ENCODE peak calls at places on chromosome 5, in nine cellular contexts. X, O, T, Y, M, C, N, F and D are unnamed samples.

GRCh38 chr5:72156921-72157320 is 49.6 kb downstream of the MAP1B start:
- DNase-seq in X (peak), O (no peak), T (no peak), Y (no peak), M (no peak), C (no peak), N (no peak), F (no peak), D (no peak)

GRCh38 chr5:51278458-51279049 is 104.7 kb upstream of the ISL1 start:
- DNase-seq in X (no peak), O (no peak), T (no peak), Y (no peak), M (no peak), C (no peak), N (no peak), F (no peak), D (no peak)

GRCh38 chr5:120150770-120151169 is 313.3 kb upstream of the PRR16 start:
- DNase-seq in X (no peak), O (no peak), T (no peak), Y (no peak), M (no peak), C (no peak), N (no peak), F (no peak), D (no peak)

GRCh38 chr5:531101-531748 is 7.0 kb upstream of the SLC9A3 start:
- DNase-seq in X (no peak), O (no peak), T (peak), Y (no peak), M (no peak), C (no peak), N (no peak), F (no peak), D (no peak)

GRCh38 chr5:67149933-67150523 is 46.6 kb downstream of the CD180 start:
- DNase-seq in X (peak), O (no peak), T (peak), Y (no peak), M (no peak), C (no peak), N (no peak), F (no peak), D (no peak)

GRCh38 chr5:35159370-35159742 is 70.9 kb downstream of the PRLR start:
- DNase-seq in X (peak), O (no peak), T (no peak), Y (no peak), M (no peak), C (no peak), N (no peak), F (no peak), D (no peak)

GRCh38 chr5:32406650-32407049 is 37.9 kb downstream of the ZFR start:
- DNase-seq in X (no peak), O (no peak), T (no peak), Y (no peak), M (no peak), C (no peak), N (no peak), F (no peak), D (no peak)

GRCh38 chr5:92552206-92553160 is 1028.5 kb downstream of the NR2F1-AS1 start:
- DNase-seq in X (peak), O (no peak), T (peak), Y (no peak), M (no peak), C (no peak), N (no peak), F (no peak), D (no peak)

GRCh38 chr5:71821029-71821428 is 102.0 kb downstream of the CARTPT start:
- DNase-seq in X (no peak), O (no peak), T (no peak), Y (no peak), M (no peak), C (no peak), N (no peak), F (no peak), D (no peak)

GRCh38 chr5:115459844-115460243 is 84.7 kb downstream of the FEM1C start:
- DNase-seq in X (peak), O (no peak), T (no peak), Y (no peak), M (no peak), C (no peak), N (no peak), F (no peak), D (no peak)